ENCODE peak calls at places on chromosome 13, in ten cellular contexts. G is NCI-H1092; W is germinal center; Y is amygdala; A is type B pancreatic cell; E is DMS153; L is skeletal muscle cell; H is activated CD4-positive, alpha-beta T cell treated with anti-CD3 and anti-CD28 coated beads, Interleukin-2, amount 50 U/mL, for 48 hours; F is kidney; N is stimulated activated CD4-positive, alpha-beta T cell treated with anti-CD3 and anti-CD28 coated beads, Interleukin-1b, Interleukin-23, amount 100 ng/mL, for 4 hours. O is an unnamed sample.

GRCh38 chr13:69857188-69857821 is 250.3 kb upstream of the ATXN8OS start:
- DNase-seq in G (peak), W (no peak), Y (no peak), A (no peak), E (peak), L (no peak), H (no peak), F (no peak), N (no peak), O (peak)

GRCh38 chr13:28316129-28316528 is 177.8 kb downstream of the PAN3 start:
- DNase-seq in G (no peak), W (no peak), Y (no peak), A (no peak), E (no peak), L (no peak), H (no peak), F (no peak), N (no peak), O (no peak)

GRCh38 chr13:30463820-30464495 is 1.8 kb downstream of the HMGB1 start:
- DNase-seq in G (no peak), W (peak), Y (peak), A (no peak), E (peak), L (no peak), H (peak), F (peak), N (peak), O (peak)

GRCh38 chr13:86986448-86986847 is 684.7 kb upstream of the SLITRK5 start:
- DNase-seq in G (peak), W (no peak), Y (no peak), A (no peak), E (peak), L (no peak), H (no peak), F (no peak), N (no peak), O (peak)

GRCh38 chr13:112896736-112897602 is 72.0 kb upstream of the MCF2L start:
- DNase-seq in G (no peak), W (no peak), Y (no peak), A (no peak), E (no peak), L (no peak), H (no peak), F (peak), N (no peak), O (no peak)

GRCh38 chr13:39493966-39494365 is 109.0 kb downstream of the LHFPL6 start:
- DNase-seq in G (no peak), W (no peak), Y (no peak), A (no peak), E (peak), L (no peak), H (no peak), F (no peak), N (no peak), O (no peak)

GRCh38 chr13:50188696-50189095 is 173.5 kb downstream of the KCNRG start:
- DNase-seq in G (no peak), W (no peak), Y (no peak), A (no peak), E (no peak), L (no peak), H (no peak), F (no peak), N (no peak), O (no peak)

GRCh38 chr13:113006660-113007059 is 37.6 kb downstream of the MCF2L start:
- DNase-seq in G (no peak), W (no peak), Y (no peak), A (no peak), E (no peak), L (no peak), H (no peak), F (peak), N (no peak), O (no peak)

GRCh38 chr13:68050746-68051145 is 820.6 kb upstream of the PCDH9 start:
- DNase-seq in G (no peak), W (no peak), Y (no peak), A (no peak), E (no peak), L (no peak), H (no peak), F (no peak), N (no peak), O (no peak)

GRCh38 chr13:53382008-53382407 is 353.4 kb downstream of the OLFM4 start:
- DNase-seq in G (no peak), W (no peak), Y (no peak), A (no peak), E (peak), L (no peak), H (no peak), F (no peak), N (no peak), O (no peak)

GRCh38 chr13:90890435-90890834 is 457.1 kb upstream of the MIR17HG start:
- DNase-seq in G (no peak), W (no peak), Y (no peak), A (no peak), E (no peak), L (no peak), H (no peak), F (no peak), N (no peak), O (no peak)

GRCh38 chr13:67462098-67462497 is 232.0 kb upstream of the PCDH9 start:
- DNase-seq in G (no peak), W (no peak), Y (no peak), A (no peak), E (no peak), L (no peak), H (no peak), F (no peak), N (no peak), O (no peak)

GRCh38 chr13:66948910-66949309 is 281.2 kb downstream of the PCDH9 start:
- DNase-seq in G (no peak), W (no peak), Y (no peak), A (no peak), E (no peak), L (no peak), H (no peak), F (no peak), N (no peak), O (no peak)

GRCh38 chr13:66036024-66036614 is 1194.0 kb downstream of the PCDH9 start:
- DNase-seq in G (no peak), W (no peak), Y (no peak), A (no peak), E (peak), L (peak), H (no peak), F (no peak), N (no peak), O (peak)

GRCh38 chr13:97878421-97879375 is 74.8 kb upstream of the IPO5 start:
- DNase-seq in G (no peak), W (no peak), Y (no peak), A (no peak), E (peak), L (no peak), H (no peak), F (no peak), N (no peak), O (no peak)

GRCh38 chr13:31769581-31769980 is 30.3 kb downstream of the RXFP2 start:
- DNase-seq in G (no peak), W (no peak), Y (no peak), A (no peak), E (no peak), L (no peak), H (no peak), F (no peak), N (no peak), O (no peak)

GRCh38 chr13:28325022-28325421 is 169.9 kb downstream of the FLT1 start:
- DNase-seq in G (no peak), W (no peak), Y (no peak), A (no peak), E (no peak), L (no peak), H (no peak), F (no peak), N (no peak), O (no peak)

GRCh38 chr13:20227288-20227687 is 4.8 kb downstream of the GJB6 start:
- DNase-seq in G (no peak), W (no peak), Y (no peak), A (no peak), E (no peak), L (no peak), H (no peak), F (no peak), N (no peak), O (no peak)

GRCh38 chr13:33194820-33195692 is 90.5 kb downstream of the STARD13 start:
- DNase-seq in G (no peak), W (no peak), Y (peak), A (no peak), E (peak), L (peak), H (no peak), F (no peak), N (no peak), O (peak)

GRCh38 chr13:98775844-98776598 is 23.5 kb upstream of the SLC15A1 start:
- DNase-seq in G (no peak), W (no peak), Y (no peak), A (no peak), E (no peak), L (no peak), H (no peak), F (no peak), N (no peak), O (no peak)

GRCh38 chr13:98110749-98111148 is 32.1 kb upstream of the FARP1 start:
- DNase-seq in G (no peak), W (no peak), Y (no peak), A (no peak), E (no peak), L (no peak), H (no peak), F (no peak), N (no peak), O (no peak)

GRCh38 chr13:51525567-51526165 is 58.6 kb upstream of the WDFY2 start:
- DNase-seq in G (no peak), W (no peak), Y (no peak), A (no peak), E (no peak), L (no peak), H (no peak), F (no peak), N (no peak), O (no peak)

GRCh38 chr13:36880961-36881360 is 39.1 kb downstream of the SMAD9 start:
- DNase-seq in G (no peak), W (no peak), Y (no peak), A (no peak), E (no peak), L (no peak), H (no peak), F (no peak), N (no peak), O (no peak)

GRCh38 chr13:113647351-113648217 is 10.4 kb downstream of the ATP4B start:
- DNase-seq in G (peak), W (no peak), Y (peak), A (peak), E (peak), L (no peak), H (no peak), F (peak), N (no peak), O (peak)